ENCODE peak calls at places on chromosomes 3 and 15, in seven cellular contexts. M, D, P, N, U, S and A are unnamed samples. For H3K9me3, the result is how much of the 10 kb centered on the place peaks cover.

GRCh38 chr15:45123397-45123796 is 6.3 kb downstream of the DUOXA1 start:
- DNase-seq in M (no peak), U (no peak), P (no peak), D (no peak), N (no peak), S (no peak), A (no peak)

GRCh38 chr3:58471025-58471887 is 20.6 kb upstream of the KCTD6 start:
- DNase-seq in U (no peak), M (no peak), N (no peak), D (peak), S (no peak), P (no peak), A (peak)

GRCh38 chr3:60703956-60704736 is 547.1 kb downstream of the FHIT start:
- DNase-seq in N (no peak), S (no peak), U (no peak), D (no peak), M (no peak), P (no peak), A (no peak)

GRCh38 chr15:70504305-70504951 is 258.9 kb downstream of the UACA start:
- DNase-seq in M (peak), S (peak), P (peak), U (peak), N (peak), D (peak), A (peak)

GRCh38 chr3:58352624-58353023 is 19.9 kb downstream of the PXK start:
- DNase-seq in N (no peak), D (no peak), S (no peak), M (no peak), U (no peak), P (no peak), A (no peak)

GRCh38 chr15:28456476-28457395 is 76.0 kb downstream of the GOLGA8G start:
- DNase-seq in P (no peak), U (peak), N (peak), M (no peak), S (peak), D (peak), A (no peak)

GRCh38 chr15:34046471-34047145 is 7.6 kb upstream of the AVEN start:
- DNase-seq in P (no peak), N (no peak), D (no peak), S (no peak), M (no peak), U (no peak), A (no peak)

GRCh38 chr3:32109256-32109655 is 2.8 kb downstream of the GPD1L start:
- DNase-seq in M (peak), N (peak), P (peak), S (peak), U (peak), D (no peak), A (peak)

GRCh38 chr3:4820296-4821121 is 158.7 kb upstream of the BHLHE40 start:
- DNase-seq in P (no peak), D (no peak), M (no peak), S (no peak), U (no peak), N (no peak), A (no peak)

GRCh38 chr3:8879347-8879944 is 83.8 kb downstream of the RAD18 start:
- DNase-seq in U (no peak), M (no peak), D (no peak), N (no peak), P (no peak), S (no peak), A (no peak)

GRCh38 chr3:32945136-32945535 is 6.3 kb upstream of the CCR4 start:
- DNase-seq in U (no peak), S (no peak), N (no peak), P (no peak), M (no peak), D (no peak), A (no peak)

GRCh38 chr3:133413166-133414020 is 13.5 kb downstream of the BFSP2 start:
- DNase-seq in N (no peak), P (no peak), D (no peak), S (no peak), M (no peak), U (peak), A (peak)

GRCh38 chr15:73839699-73840098 is 33.7 kb upstream of the TBC1D21 start:
- DNase-seq in N (no peak), S (no peak), P (no peak), M (no peak), D (no peak), U (no peak), A (no peak)

GRCh38 chr3:152779649-152780048 is 55.3 kb upstream of the P2RY1 start:
- DNase-seq in M (no peak), S (no peak), N (no peak), P (no peak), D (no peak), U (no peak), A (no peak)

GRCh38 chr3:157093096-157093495 is 66.9 kb downstream of the CCNL1 start:
- DNase-seq in M (no peak), D (no peak), N (no peak), S (no peak), U (no peak), P (no peak), A (no peak)

GRCh38 chr3:157091096-157091833 is 68.7 kb downstream of the CCNL1 start:
- DNase-seq in N (no peak), M (no peak), P (no peak), D (no peak), S (no peak), U (no peak), A (no peak)

GRCh38 chr3:157094301-157094700 is 65.6 kb downstream of the CCNL1 start:
- DNase-seq in N (no peak), P (no peak), M (no peak), D (no peak), S (no peak), U (no peak), A (no peak)

GRCh38 chr3:157089455-157090221 is 70.3 kb downstream of the CCNL1 start:
- DNase-seq in N (peak), P (peak), U (no peak), S (no peak), M (peak), D (no peak), A (peak)

DNA sequence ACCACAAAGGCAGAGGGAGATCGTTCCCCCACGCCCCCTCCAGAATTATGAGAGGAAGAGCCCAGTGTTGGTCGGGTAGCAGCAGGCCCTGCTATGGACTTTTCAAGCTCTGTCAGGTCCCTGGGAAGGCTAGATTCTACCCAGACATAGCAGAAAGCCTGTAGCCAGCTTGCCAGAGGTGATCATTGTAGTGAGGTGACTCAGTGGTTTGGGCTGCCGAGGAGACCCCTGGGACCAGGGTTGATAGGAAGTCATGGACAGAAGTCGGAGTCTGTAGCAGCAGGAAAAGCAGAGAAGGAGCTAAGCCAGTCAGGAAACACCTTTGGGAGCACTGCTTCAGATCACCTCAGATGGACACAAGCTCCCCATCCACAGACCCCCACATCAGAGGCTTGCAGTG is 67.7 kb downstream of the CCNL1 start:
- DNase-seq in P (no peak), S (no peak), M (no peak), U (no peak), D (no peak), N (no peak), A (no peak)
- H3K4me3 ChIP-seq in P (no peak), S (no peak), M (peak), U (no peak), D (no peak), N (peak), A (no peak)

DNA sequence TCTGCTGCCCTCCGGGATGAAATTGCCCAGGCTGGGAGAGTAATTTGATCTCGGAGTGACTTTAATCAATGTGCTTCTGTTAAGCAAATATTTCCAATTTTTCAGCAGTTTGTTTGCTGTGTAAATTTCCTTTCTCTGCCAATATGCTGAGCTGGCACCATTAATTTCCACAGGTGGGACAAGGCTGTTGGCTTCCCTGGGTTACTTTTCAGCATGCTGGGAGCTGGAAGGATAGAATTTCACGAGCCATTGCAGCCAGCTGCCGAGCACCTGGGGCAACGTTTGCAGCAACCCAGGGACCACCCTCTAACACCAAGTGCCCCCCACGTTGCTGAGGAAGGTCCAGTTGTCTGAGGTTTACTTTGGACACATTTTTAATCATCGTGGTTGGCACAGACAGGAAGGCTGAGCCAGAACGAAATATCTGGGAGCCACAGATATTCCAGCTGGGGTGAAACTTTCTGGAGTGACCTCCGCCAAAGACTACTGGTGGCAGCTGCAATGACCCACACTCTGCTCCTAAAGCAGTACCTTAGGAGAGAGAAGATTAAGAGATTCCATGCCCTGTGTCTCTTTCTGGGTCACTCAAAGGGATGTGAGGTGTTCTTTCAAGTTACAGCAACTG is 293.3 kb upstream of the RGMA start:
- DNase-seq in N (no peak), M (no peak), D (no peak), P (peak), U (no peak), S (no peak), A (no peak)
- H3K9me3 ChIP-seq in N (under half), M (under half), D (under half), P (under half), U (under half), S (under half), A (under half)

GRCh38 chr3:194683431-194683830 is 2.3 kb upstream of the FAM43A start:
- DNase-seq in M (no peak), P (no peak), D (no peak), S (no peak), U (no peak), N (no peak), A (no peak)

GRCh38 chr3:194686816-194687637 is 1.3 kb downstream of the FAM43A start:
- DNase-seq in M (peak), P (peak), D (peak), N (peak), S (peak), U (peak), A (peak)

GRCh38 chr3:194686414-194686815 is 732 bp downstream of the FAM43A start:
- DNase-seq in S (no peak), D (no peak), P (no peak), N (no peak), M (no peak), U (no peak), A (no peak)

GRCh38 chr3:194685723-194686413 is at the start of gene FAM43A:
- DNase-seq in P (peak), D (peak), U (peak), M (peak), N (peak), S (peak), A (peak)

GRCh38 chr3:194685050-194685722 is 497 bp upstream of the FAM43A start:
- DNase-seq in N (no peak), U (no peak), S (no peak), P (peak), M (no peak), D (no peak), A (no peak)
- H3K4me3 ChIP-seq in N (peak), U (no peak), S (peak), P (peak), M (peak), D (peak), A (no peak)

DNA sequence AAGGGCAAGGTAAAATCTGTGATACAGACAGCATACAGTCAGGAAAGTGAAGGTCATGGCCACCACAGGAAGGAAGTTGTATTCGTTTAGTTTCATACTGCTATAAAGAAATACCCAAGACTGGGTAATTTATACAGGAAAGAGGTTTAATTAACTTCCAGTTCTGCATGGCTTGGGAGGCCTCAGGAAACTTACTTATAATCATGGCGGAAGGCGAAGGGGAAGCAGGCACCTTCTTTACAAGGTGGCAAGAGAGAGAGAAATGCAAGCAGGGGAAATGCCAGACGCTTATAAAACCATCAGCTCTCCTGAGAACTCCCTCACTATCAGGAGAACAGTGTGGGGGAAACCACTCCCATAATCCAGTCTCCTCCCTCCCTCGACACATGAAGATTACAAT is 353.7 kb upstream of the SEMA6D start:
- DNase-seq in D (no peak), U (no peak), M (no peak), P (no peak), S (no peak), N (no peak), A (no peak)
- H3K9me3 ChIP-seq in D (under half), U (under half), M (under half), P (under half), S (under half), N (under half), A (under half)